ENCODE peak calls at places on chromosomes 16 and 17, in eight cellular contexts. V is HFF-Myc, X is iris pigment epithelial cell, U is mucosa of gallbladder, A is NCI-H1436, I is right atrium auricular region, Q is T-cell, L is T-helper 1 cell. Y is an unnamed sample.

GRCh38 chr16:30567160-30567990 is 4.1 kb downstream of the ZNF688 start:
- DNase-seq in L (peak), I (no peak), A (no peak), V (no peak), Q (peak), U (no peak), X (no peak), Y (no peak)

GRCh38 chr16:88878356-88878755 is 11.9 kb upstream of the PABPN1L start:
- DNase-seq in V (no peak), U (no peak), A (no peak), L (no peak), X (no peak), Q (no peak), I (no peak), Y (no peak)

GRCh38 chr17:68819465-68819864 is 135.7 kb downstream of the ABCA8 start:
- DNase-seq in A (no peak), L (no peak), X (no peak), Q (no peak), U (no peak), I (no peak), V (no peak), Y (no peak)

GRCh38 chr17:75370288-75370687 is 35.2 kb downstream of the GRB2 start:
- DNase-seq in L (no peak), A (no peak), X (no peak), Q (no peak), V (no peak), U (no peak), I (no peak), Y (no peak)

GRCh38 chr16:30523768-30524574 is 2.4 kb downstream of the ZNF768 start:
- DNase-seq in A (no peak), I (no peak), V (no peak), X (peak), L (no peak), U (no peak), Q (no peak), Y (no peak)

GRCh38 chr16:49497466-49497865 is 123.9 kb downstream of the C16orf78 start:
- DNase-seq in X (no peak), I (no peak), L (no peak), U (no peak), A (no peak), V (no peak), Q (no peak), Y (no peak)

GRCh38 chr17:64638552-64639198 is 23.4 kb downstream of the SMURF2 start:
- DNase-seq in I (no peak), A (no peak), Q (no peak), U (no peak), L (no peak), X (peak), V (no peak), Y (no peak)

GRCh38 chr17:77327566-77328463 is 187.0 kb downstream of the SEC14L1 start:
- DNase-seq in I (no peak), A (no peak), V (no peak), L (no peak), X (no peak), Q (no peak), U (no peak), Y (peak)

GRCh38 chr16:14549789-14550153 is 80.3 kb downstream of the PARN start:
- DNase-seq in I (no peak), V (no peak), A (no peak), L (no peak), X (no peak), U (peak), Q (no peak), Y (no peak)

GRCh38 chr16:30092373-30093010 is 768 bp upstream of the TBX6 start:
- DNase-seq in X (peak), I (peak), U (peak), L (peak), V (no peak), A (peak), Q (peak), Y (no peak)

GRCh38 chr17:64983708-64984107 is 64.4 kb upstream of the LRRC37A3 start:
- DNase-seq in L (no peak), I (no peak), A (no peak), X (no peak), V (no peak), U (no peak), Q (no peak), Y (peak)

GRCh38 chr17:58577696-58578095 is 63.3 kb upstream of the MTMR4 start:
- DNase-seq in L (peak), Q (peak), U (peak), V (peak), I (peak), A (peak), X (peak), Y (no peak)

GRCh38 chr16:30700491-30700890 is 1.5 kb downstream of the SRCAP start:
- DNase-seq in A (no peak), V (no peak), I (no peak), L (no peak), U (no peak), X (peak), Q (no peak), Y (no peak)

GRCh38 chr16:75559002-75559401 is 3.0 kb upstream of the TMEM231 start:
- DNase-seq in A (no peak), X (no peak), I (no peak), L (no peak), V (no peak), Q (no peak), U (no peak), Y (no peak)

GRCh38 chr17:31674305-31674704 is 184.7 kb downstream of the COPRS start:
- DNase-seq in X (peak), A (no peak), Q (no peak), I (no peak), U (no peak), V (peak), L (no peak), Y (no peak)

GRCh38 chr16:83733301-83733700 is 74.5 kb upstream of the HSBP1 start:
- DNase-seq in U (no peak), Q (no peak), I (peak), A (no peak), V (no peak), X (peak), L (no peak), Y (no peak)

GRCh38 chr16:50640919-50641817 is 39.9 kb downstream of the SNX20 start:
- DNase-seq in A (no peak), L (no peak), X (no peak), Q (no peak), U (no peak), V (no peak), I (no peak), Y (no peak)

GRCh38 chr16:4053663-4054479 is 62.4 kb downstream of the ADCY9 start:
- DNase-seq in Q (no peak), X (peak), U (peak), A (no peak), I (no peak), L (no peak), V (peak), Y (no peak)

GRCh38 chr16:46873201-46873600 is 11.0 kb upstream of the GPT2 start:
- DNase-seq in X (no peak), A (no peak), Q (no peak), I (no peak), U (no peak), V (no peak), L (no peak), Y (no peak)

GRCh38 chr16:29737713-29738112 is 8.1 kb downstream of the C16orf54 start:
- DNase-seq in U (no peak), Q (no peak), V (no peak), X (no peak), L (no peak), A (no peak), I (no peak), Y (no peak)

GRCh38 chr17:75566456-75567233 is 21.0 kb upstream of the MYO15B start:
- DNase-seq in U (no peak), A (no peak), X (no peak), V (no peak), I (no peak), Q (no peak), L (no peak), Y (no peak)

GRCh38 chr17:75920045-75920560 is 15.4 kb upstream of the MRPL38 start:
- DNase-seq in U (no peak), X (no peak), L (no peak), Q (no peak), V (no peak), A (no peak), I (no peak), Y (no peak)

GRCh38 chr16:70481929-70482536 is 27.6 kb downstream of the FCSK start:
- DNase-seq in A (no peak), L (no peak), U (no peak), V (no peak), I (no peak), Q (no peak), X (peak), Y (no peak)

GRCh38 chr17:352421-353212 is at the start of gene RPH3AL:
- DNase-seq in U (peak), X (no peak), V (no peak), A (peak), Q (no peak), L (no peak), I (peak), Y (no peak)

GRCh38 chr17:76184266-76184665 is 43.2 kb upstream of the FOXJ1 start:
- DNase-seq in X (no peak), L (no peak), A (no peak), I (no peak), Q (no peak), V (no peak), U (no peak), Y (no peak)

GRCh38 chr16:80788016-80788415 is 16.4 kb downstream of the CDYL2 start:
- DNase-seq in L (no peak), Q (no peak), X (no peak), A (no peak), V (no peak), U (no peak), I (no peak), Y (no peak)

GRCh38 chr16:20862162-20862960 is 37.8 kb downstream of the DCUN1D3 start:
- DNase-seq in L (no peak), U (no peak), V (no peak), X (no peak), Q (no peak), I (no peak), A (no peak), Y (peak)

GRCh38 chr17:72608436-72608835 is 484.1 kb downstream of the SLC39A11 start:
- DNase-seq in V (no peak), X (no peak), U (no peak), Q (no peak), L (no peak), A (no peak), I (no peak), Y (no peak)

GRCh38 chr16:12815361-12815760 is 11.7 kb upstream of the CPPED1 start:
- DNase-seq in A (no peak), Q (no peak), I (no peak), L (no peak), V (no peak), U (no peak), X (no peak), Y (no peak)